ENCODE peak calls at places on chromosomes 12 and 14, in eight cellular contexts. Z is SK-N-SH, N is A549, K is H1, O is WTC11, T is GM12878, U is HepG2, X is K562. W is an unnamed sample.

GRCh38 chr12:111277570-111277969 is 91.3 kb downstream of the PHETA1 start:
- DNase-seq in K (no peak), Z (no peak), N (no peak), U (no peak), O (no peak), T (no peak), X (no peak), W (no peak)

GRCh38 chr12:84561362-84561761 is 351.2 kb downstream of the SLC6A15 start:
- DNase-seq in T (no peak), N (no peak), Z (no peak), X (no peak), U (no peak), O (no peak), K (no peak), W (no peak)

GRCh38 chr14:76456200-76456599 is 80.3 kb downstream of the ESRRB start:
- DNase-seq in U (peak; percentile 18), T (peak; percentile 7), Z (peak; percentile 62), K (no peak), X (peak; percentile 52), N (peak; percentile 53), O (peak; percentile 65), W (peak; percentile 8)

GRCh38 chr12:460301-461230 is 827 bp downstream of the B4GALNT3 start:
- DNase-seq in U (no peak), O (peak; percentile 21), T (no peak), N (no peak), Z (peak; percentile 82), K (no peak), X (no peak), W (no peak)

GRCh38 chr14:95895720-95896119 is 19.1 kb downstream of the TUNAR start:
- DNase-seq in O (peak; percentile 68), K (peak; percentile 34), X (peak; percentile 20), Z (peak; percentile 57), U (peak; percentile 18), N (peak; percentile 64), T (no peak), W (no peak)

GRCh38 chr12:51871126-51871525 is 16.8 kb upstream of the ANKRD33 start:
- DNase-seq in Z (no peak), O (no peak), T (no peak), U (no peak), X (no peak), K (no peak), N (no peak), W (no peak)

GRCh38 chr14:53783256-53783655 is 173.4 kb downstream of the BMP4 start:
- DNase-seq in U (no peak), N (no peak), Z (no peak), O (no peak), K (no peak), T (no peak), X (no peak), W (no peak)

GRCh38 chr12:84507914-84508313 is 404.7 kb downstream of the SLC6A15 start:
- DNase-seq in Z (peak; percentile 44), O (no peak), U (no peak), K (no peak), X (no peak), T (no peak), N (no peak), W (no peak)

GRCh38 chr14:95507701-95508103 is 8.7 kb downstream of the SYNE3 start:
- DNase-seq in T (no peak), Z (peak; percentile 55), X (no peak), N (no peak), K (no peak), O (no peak), U (no peak), W (peak; percentile 75)

GRCh38 chr12:27969011-27969900 is 3.3 kb downstream of the PTHLH start:
- DNase-seq in N (peak; percentile 37), X (no peak), U (no peak), Z (peak; percentile 76), K (no peak), T (no peak), O (peak; percentile 52), W (peak; percentile 29)

GRCh38 chr12:132446535-132447326 is 43.2 kb upstream of the FBRSL1 start:
- DNase-seq in T (no peak), U (no peak), N (no peak), K (no peak), Z (no peak), X (no peak), O (no peak), W (no peak)

GRCh38 chr12:47188576-47189441 is 109.0 kb upstream of the AMIGO2 start:
- DNase-seq in K (no peak), O (no peak), Z (no peak), T (no peak), U (no peak), N (no peak), X (no peak), W (peak; percentile 84)

GRCh38 chr12:75455839-75456238 is 24.7 kb upstream of the GLIPR1 start:
- DNase-seq in X (no peak), O (no peak), U (no peak), K (no peak), Z (no peak), N (no peak), T (no peak), W (no peak)

GRCh38 chr14:67232631-67233030 is 8.6 kb upstream of the PALS1 start:
- DNase-seq in X (no peak), U (no peak), O (no peak), K (no peak), N (no peak), T (no peak), Z (peak; percentile 23), W (no peak)

GRCh38 chr14:68687746-68688145 is 105.1 kb downstream of the ZFP36L1 start:
- DNase-seq in N (peak; percentile 82), U (no peak), T (no peak), K (no peak), Z (no peak), O (no peak), X (no peak), W (peak; percentile 92)

GRCh38 chr14:91405241-91405721 is 12.3 kb downstream of the CCDC88C start:
- DNase-seq in U (no peak), O (no peak), X (no peak), Z (no peak), N (no peak), K (no peak), T (no peak), W (no peak)

GRCh38 chr12:101925935-101926334 is 48.6 kb downstream of the DRAM1 start:
- DNase-seq in X (no peak), N (no peak), O (no peak), T (no peak), U (no peak), K (no peak), Z (no peak), W (no peak)

GRCh38 chr12:101927042-101927441 is 49.7 kb downstream of the DRAM1 start:
- DNase-seq in X (no peak), K (no peak), O (no peak), U (no peak), N (no peak), Z (no peak), T (no peak), W (peak; percentile 83)

GRCh38 chr12:101923049-101923718 is 45.8 kb downstream of the DRAM1 start:
- DNase-seq in X (no peak), N (no peak), T (no peak), K (no peak), O (no peak), Z (no peak), U (no peak), W (no peak)

GRCh38 chr12:101925352-101925751 is 48.0 kb downstream of the DRAM1 start:
- DNase-seq in O (no peak), U (no peak), N (peak; percentile 18), X (no peak), T (no peak), Z (no peak), K (no peak), W (peak; percentile 99)

DNA sequence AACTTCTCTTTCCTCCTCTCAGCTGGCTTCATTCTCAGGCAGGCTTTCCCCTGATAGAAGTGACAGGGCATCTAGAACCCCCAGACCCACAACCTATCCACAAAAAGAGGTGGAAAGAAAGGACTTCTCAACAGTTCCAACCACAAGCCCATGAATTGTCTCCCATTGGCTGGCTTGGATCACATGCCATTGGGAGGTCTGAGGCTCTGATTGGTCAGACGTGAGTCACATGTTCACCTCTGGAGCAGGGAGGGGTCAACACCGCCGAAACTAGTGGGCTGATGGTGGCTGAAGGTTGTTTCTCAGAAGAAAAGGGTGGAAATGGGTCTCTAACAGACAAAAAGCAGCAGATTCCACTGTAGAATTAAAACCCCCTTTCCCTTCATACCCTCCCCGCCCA is 47.3 kb downstream of the DRAM1 start:
- DNase-seq in T (no peak), N (peak; percentile 28), Z (peak; percentile 52), U (no peak), X (peak; percentile 65), O (no peak), K (no peak), W (peak; percentile 46)
- TF ChIP-seq USF2 in T (peak; percentile 9), N (peak; percentile 79), Z (peak; percentile 58), U (no peak), X (peak; percentile 97), O (peak; percentile 81), K (peak; percentile 71), W (peak; percentile 95)

GRCh38 chr12:114579389-114579788 is 104.6 kb downstream of the TBX3 start:
- DNase-seq in Z (no peak), T (no peak), K (no peak), N (no peak), O (no peak), U (no peak), X (no peak), W (no peak)

DNA sequence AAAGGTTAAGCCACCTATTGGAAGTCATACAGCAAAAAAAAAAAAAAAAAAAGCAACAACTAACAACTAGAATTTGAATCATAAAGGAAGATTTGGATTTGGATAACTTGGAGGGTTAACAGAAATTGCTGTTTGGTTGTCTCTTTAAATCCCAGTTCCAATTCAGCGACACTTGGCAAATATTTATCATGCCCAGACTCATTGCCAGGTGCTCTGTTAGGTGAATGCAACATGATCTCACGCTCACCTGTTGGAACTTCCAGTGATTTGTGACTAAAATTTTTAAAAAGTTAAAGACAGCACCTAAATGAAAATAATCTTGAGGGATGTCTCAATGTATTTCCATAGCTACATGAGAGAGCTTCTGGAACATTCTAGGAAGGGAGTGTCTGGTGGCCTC is 103.7 kb downstream of the TBX3 start:
- DNase-seq in X (no peak), T (no peak), O (no peak), K (no peak), N (no peak), U (no peak), Z (no peak), W (no peak)
- TF ChIP-seq USF2 in X (no peak), T (no peak), O (no peak), K (no peak), N (no peak), U (no peak), Z (no peak), W (no peak)

GRCh38 chr12:119593578-119594398 is at the start of gene TMEM233:
- DNase-seq in T (no peak), O (peak; percentile 53), K (no peak), Z (peak; percentile 67), X (no peak), N (no peak), U (no peak), W (no peak)
- TF ChIP-seq USF2 in T (no peak), O (no peak), K (no peak), Z (no peak), X (no peak), N (no peak), U (no peak), W (no peak)

DNA sequence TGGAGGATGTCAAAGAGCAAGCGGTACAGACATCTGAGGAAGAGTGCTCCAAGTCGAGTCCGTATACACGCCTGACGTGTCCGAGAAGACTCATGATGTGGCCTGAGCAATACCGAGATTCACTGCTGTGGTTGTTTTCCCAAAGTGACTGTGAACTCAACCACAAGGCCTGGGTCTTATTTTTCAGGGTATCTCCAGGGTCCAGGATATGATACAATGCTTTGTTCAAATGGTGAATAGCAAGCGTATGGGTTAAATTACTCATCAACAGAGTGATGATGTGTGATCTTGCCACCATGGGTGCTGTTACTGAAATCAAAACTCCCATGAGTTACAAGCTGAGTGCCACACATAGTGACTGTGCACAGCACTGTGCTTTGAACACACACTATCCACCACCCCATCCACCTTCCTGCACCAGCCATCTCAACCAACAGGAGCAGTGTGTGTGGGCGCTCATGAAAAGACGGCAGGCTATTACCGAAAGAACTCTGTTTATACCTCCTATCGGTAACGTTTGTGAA is 109.6 kb downstream of the BCAT1 start:
- DNase-seq in Z (no peak), O (no peak), K (no peak), T (peak; percentile 99), N (no peak), X (no peak), U (no peak), W (no peak)
- TF ChIP-seq USF2 in Z (no peak), O (no peak), K (no peak), T (no peak), N (no peak), X (no peak), U (no peak), W (no peak)